ENCODE peak calls at places on chromosomes 4 and X, in seven cellular contexts. N is fibroblast of lung, D is lung, B is upper lobe of right lung, X is sigmoid colon, T is uterus, V is tibial artery. E is an unnamed sample.

GRCh38 chrX:56761167-56761566 is 32.1 kb downstream of the NBDY start:
- DNase-seq in T (no peak), B (no peak), V (no peak), N (no peak), X (peak; percentile 47), D (no peak), E (no peak)

GRCh38 chrX:68332156-68332823 is 101.0 kb downstream of the OPHN1 start:
- DNase-seq in B (no peak), V (no peak), X (no peak), N (peak; percentile 18), D (no peak), T (no peak), E (peak; percentile 25)

GRCh38 chr4:55503164-55503563 is 43.5 kb downstream of the CLOCK start:
- DNase-seq in D (no peak), X (no peak), T (no peak), N (peak; percentile 58), V (no peak), B (no peak), E (peak; percentile 83)

GRCh38 chr4:128359422-128359821 is 71.8 kb upstream of the PGRMC2 start:
- DNase-seq in D (no peak), T (no peak), N (no peak), B (no peak), X (no peak), V (no peak), E (no peak)

GRCh38 chrX:25012433-25012735 is 3.4 kb downstream of the ARX start:
- DNase-seq in N (no peak), V (no peak), X (no peak), D (no peak), T (no peak), B (no peak), E (no peak)

GRCh38 chr4:148834804-148835598 is 392.8 kb upstream of the NR3C2 start:
- DNase-seq in D (peak; percentile 78), N (peak; percentile 51), T (no peak), X (no peak), V (no peak), B (peak; percentile 72), E (peak; percentile 47)

GRCh38 chr4:135371137-135371536 is 1169.5 kb upstream of the PABPC4L start:
- DNase-seq in T (no peak), V (no peak), B (no peak), N (no peak), X (no peak), D (no peak), E (no peak)

GRCh38 chrX:18461431-18461830 is 36.0 kb downstream of the CDKL5 start:
- DNase-seq in N (no peak), V (no peak), X (no peak), D (no peak), B (no peak), T (no peak), E (no peak)

GRCh38 chrX:48626401-48627298 is 29.4 kb downstream of the WDR13 start:
- DNase-seq in B (no peak), D (no peak), X (no peak), T (no peak), V (no peak), N (no peak), E (peak; percentile 42)

GRCh38 chr4:174038481-174038880 is 245.0 kb downstream of the FBXO8 start:
- DNase-seq in V (no peak), D (no peak), X (no peak), N (no peak), B (no peak), T (no peak), E (no peak)

DNA sequence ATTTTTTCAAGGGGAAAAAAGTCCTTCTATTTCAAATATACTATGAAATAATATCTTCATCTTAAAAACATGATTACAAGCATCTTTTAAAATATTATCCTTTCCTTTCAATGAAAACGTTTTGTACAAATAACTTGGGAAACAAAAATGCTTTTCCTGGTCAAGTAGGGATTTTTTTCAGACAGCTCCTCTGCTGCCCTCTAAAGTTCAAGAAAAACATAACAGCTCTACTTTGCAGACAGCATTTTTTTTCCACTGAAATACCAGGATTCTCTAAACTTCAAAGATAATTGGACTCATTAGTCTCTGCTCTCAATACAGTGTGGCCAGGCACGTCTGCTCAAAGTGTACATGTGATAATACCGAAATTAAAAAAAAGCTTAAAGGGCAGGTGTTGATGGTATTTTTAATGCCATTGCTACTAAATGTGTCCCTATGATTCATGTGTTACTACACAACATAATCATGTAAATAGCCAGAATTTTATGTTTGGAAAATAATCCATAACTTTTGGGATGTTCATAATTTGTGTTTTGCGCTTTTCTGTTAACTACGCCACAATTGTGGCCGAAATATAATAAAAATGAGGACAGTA is 479.0 kb downstream of the KCNIP4 start:
- DNase-seq in T (no peak), N (peak; percentile 38), V (no peak), X (no peak), B (no peak), D (no peak), E (peak; percentile 30)
- TF ChIP-seq CTCF in T (peak; percentile 47), N (peak; percentile 42), V (peak; percentile 13), X (peak; percentile 26), B (peak; percentile 47), D (no peak), E (peak; percentile 60)

GRCh38 chrX:47523297-47523696 is 37.7 kb upstream of the ARAF start:
- DNase-seq in N (peak; percentile 65), B (peak; percentile 90), V (peak; percentile 57), T (peak; percentile 76), X (peak; percentile 90), D (peak; percentile 83), E (peak; percentile 58)
- H3K4me3 ChIP-seq in N (peak overlapping the region; percentile 58), B (peak overlapping the region; percentile 52), V (peak overlapping the region; percentile 51), T (peak overlapping the region; percentile 34), X (peak overlapping the region; percentile 60), D (no peak overlapping the region), E (peak overlapping the region; percentile 49)

GRCh38 chr4:896216-896615 is 35.9 kb downstream of the GAK start:
- DNase-seq in N (no peak), V (no peak), X (no peak), D (no peak), B (no peak), T (no peak), E (no peak)
- TF ChIP-seq CTCF in N (no peak), V (no peak), X (no peak), D (no peak), B (peak; percentile 9), T (no peak), E (no peak)

DNA sequence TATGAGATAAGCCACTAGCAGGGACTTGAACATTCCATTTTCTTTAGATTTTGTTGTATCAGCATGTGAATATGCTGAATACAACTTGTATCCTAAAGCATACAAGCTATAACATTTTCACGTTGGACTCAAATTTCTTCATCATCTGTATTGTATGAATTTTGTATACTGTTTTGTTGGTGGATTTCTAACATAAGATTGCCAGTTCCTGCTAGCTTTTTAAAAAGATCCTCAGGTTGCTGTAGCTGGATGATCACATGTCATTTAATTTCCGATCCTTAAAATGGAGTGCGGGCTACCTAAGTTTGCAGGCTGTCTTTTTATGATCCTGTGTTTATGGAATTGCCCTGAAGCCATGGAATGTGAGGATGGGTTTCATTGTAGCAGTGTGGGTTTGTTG is 6.9 kb downstream of the PDLIM5 start:
- DNase-seq in N (no peak), X (no peak), D (no peak), T (no peak), V (no peak), B (no peak), E (no peak)
- H3K4me3 ChIP-seq in N (no peak overlapping the region), X (peak overlapping the region; percentile 17), D (no peak overlapping the region), T (no peak overlapping the region), V (no peak overlapping the region), B (no peak overlapping the region), E (no peak overlapping the region)

E was measured in fibroblast of mammary gland.